ENCODE peak calls at places on chromosome 4, in six cellular contexts. J, V, A, P, R and D are unnamed samples.

GRCh38 chr4:6568689-6569332 is 6.2 kb upstream of the MAN2B2 start:
- DNase-seq in A (no peak), J (no peak), R (no peak), V (no peak), P (no peak), D (no peak)

GRCh38 chr4:138697771-138698170 is 317.8 kb upstream of the NOCT start:
- DNase-seq in J (no peak), V (no peak), A (no peak), P (no peak), R (no peak), D (no peak)

GRCh38 chr4:177901786-177902185 is 459.5 kb upstream of the AGA start:
- DNase-seq in J (no peak), A (no peak), V (no peak), R (no peak), P (no peak), D (no peak)

GRCh38 chr4:180589575-180589974 is 1653.6 kb upstream of the TENM3 start:
- DNase-seq in P (no peak), V (no peak), R (no peak), A (no peak), J (no peak), D (no peak)

GRCh38 chr4:24322517-24322916 is 261.8 kb downstream of the DHX15 start:
- DNase-seq in A (no peak), J (no peak), P (no peak), R (no peak), V (no peak), D (no peak)

GRCh38 chr4:38075370-38076152 is 115.4 kb downstream of the PTTG2 start:
- DNase-seq in P (no peak), R (peak), V (no peak), A (no peak), J (peak), D (no peak)

GRCh38 chr4:69999420-69999819 is 3.7 kb downstream of the STATH start:
- DNase-seq in V (no peak), P (no peak), R (no peak), J (no peak), A (no peak), D (no peak)

GRCh38 chr4:27666943-27667342 is 806.3 kb downstream of the STIM2 start:
- DNase-seq in A (no peak), P (no peak), J (no peak), R (no peak), V (no peak), D (no peak)

GRCh38 chr4:27807207-27807606 is 946.6 kb downstream of the STIM2 start:
- DNase-seq in P (no peak), J (no peak), V (no peak), R (no peak), A (no peak), D (no peak)

GRCh38 chr4:89486042-89486441 is 178.4 kb upstream of the GPRIN3 start:
- DNase-seq in A (no peak), V (no peak), J (no peak), R (peak), P (no peak), D (no peak)

GRCh38 chr4:23097251-23097650 is 404.5 kb downstream of the GBA3 start:
- DNase-seq in R (no peak), J (no peak), A (no peak), V (no peak), P (no peak), D (no peak)

GRCh38 chr4:153722036-153722435 is 37.8 kb downstream of the RNF175 start:
- DNase-seq in R (no peak), A (no peak), J (no peak), V (no peak), P (no peak), D (no peak)

GRCh38 chr4:42282081-42282901 is 115.0 kb upstream of the SHISA3 start:
- DNase-seq in V (no peak), R (peak), J (peak), A (peak), P (peak), D (no peak)